ENCODE peak calls at places on chromosomes 7 and 10, in seven cellular contexts. One of them, this sample, is unnamed.

GRCh38 chr7:55063633-55064032 is 44.8 kb downstream of the EGFR start:
- DNase-seq in CD4-positive, alpha-beta T cell: no peak
- DNase-seq in KG1: no peak
- DNase-seq in foreskin fibroblast: peak; percentile 64
- DNase-seq in germinal center: no peak
- DNase-seq in fibroblast of the aortic adventitia: no peak
- DNase-seq in stimulated activated CD4-positive, alpha-beta T cell treated with anti-CD3 and anti-CD28 coated beads, Interleukin-4, amount 100 ng/mL, for 24 hours: no peak
- DNase-seq in this sample: no peak

GRCh38 chr7:130010689-130011412 is 40.3 kb downstream of the ZC3HC1 start:
- DNase-seq in CD4-positive, alpha-beta T cell: peak; percentile 83
- DNase-seq in KG1: peak; percentile 61
- DNase-seq in foreskin fibroblast: peak; percentile 91
- DNase-seq in germinal center: peak; percentile 83
- DNase-seq in fibroblast of the aortic adventitia: peak; percentile 95
- DNase-seq in stimulated activated CD4-positive, alpha-beta T cell treated with anti-CD3 and anti-CD28 coated beads, Interleukin-4, amount 100 ng/mL, for 24 hours: peak; percentile 91
- DNase-seq in this sample: peak; percentile 85

GRCh38 chr10:22455068-22455467 is 109.8 kb downstream of the SPAG6 start:
- DNase-seq in CD4-positive, alpha-beta T cell: no peak
- DNase-seq in KG1: no peak
- DNase-seq in foreskin fibroblast: no peak
- DNase-seq in germinal center: no peak
- DNase-seq in fibroblast of the aortic adventitia: no peak
- DNase-seq in stimulated activated CD4-positive, alpha-beta T cell treated with anti-CD3 and anti-CD28 coated beads, Interleukin-4, amount 100 ng/mL, for 24 hours: no peak
- DNase-seq in this sample: no peak

GRCh38 chr7:91683823-91684222 is 196.7 kb downstream of the MTERF1 start:
- DNase-seq in CD4-positive, alpha-beta T cell: no peak
- DNase-seq in KG1: peak; percentile 58
- DNase-seq in foreskin fibroblast: peak; percentile 82
- DNase-seq in germinal center: no peak
- DNase-seq in fibroblast of the aortic adventitia: peak; percentile 94
- DNase-seq in stimulated activated CD4-positive, alpha-beta T cell treated with anti-CD3 and anti-CD28 coated beads, Interleukin-4, amount 100 ng/mL, for 24 hours: no peak
- DNase-seq in this sample: no peak

GRCh38 chr7:25223206-25223605 is 5.1 kb downstream of the NPVF start:
- DNase-seq in CD4-positive, alpha-beta T cell: no peak
- DNase-seq in KG1: no peak
- DNase-seq in foreskin fibroblast: no peak
- DNase-seq in germinal center: no peak
- DNase-seq in fibroblast of the aortic adventitia: no peak
- DNase-seq in stimulated activated CD4-positive, alpha-beta T cell treated with anti-CD3 and anti-CD28 coated beads, Interleukin-4, amount 100 ng/mL, for 24 hours: no peak
- DNase-seq in this sample: no peak

GRCh38 chr7:7992502-7992901 is 23.9 kb downstream of the GLCCI1 start:
- DNase-seq in CD4-positive, alpha-beta T cell: no peak
- DNase-seq in KG1: no peak
- DNase-seq in foreskin fibroblast: peak; percentile 16
- DNase-seq in germinal center: no peak
- DNase-seq in fibroblast of the aortic adventitia: peak; percentile 15
- DNase-seq in stimulated activated CD4-positive, alpha-beta T cell treated with anti-CD3 and anti-CD28 coated beads, Interleukin-4, amount 100 ng/mL, for 24 hours: no peak
- DNase-seq in this sample: no peak

GRCh38 chr10:52146766-52147165 is 167.3 kb upstream of the DKK1 start:
- DNase-seq in CD4-positive, alpha-beta T cell: no peak
- DNase-seq in KG1: no peak
- DNase-seq in foreskin fibroblast: peak; percentile 82
- DNase-seq in germinal center: no peak
- DNase-seq in fibroblast of the aortic adventitia: peak; percentile 28
- DNase-seq in stimulated activated CD4-positive, alpha-beta T cell treated with anti-CD3 and anti-CD28 coated beads, Interleukin-4, amount 100 ng/mL, for 24 hours: no peak
- DNase-seq in this sample: no peak

GRCh38 chr7:140551334-140552239 is 72.3 kb upstream of the MKRN1 start:
- DNase-seq in CD4-positive, alpha-beta T cell: no peak
- DNase-seq in KG1: no peak
- DNase-seq in foreskin fibroblast: no peak
- DNase-seq in germinal center: no peak
- DNase-seq in fibroblast of the aortic adventitia: peak; percentile 21
- DNase-seq in stimulated activated CD4-positive, alpha-beta T cell treated with anti-CD3 and anti-CD28 coated beads, Interleukin-4, amount 100 ng/mL, for 24 hours: no peak
- DNase-seq in this sample: no peak

GRCh38 chr7:100476108-100476780 is 2.8 kb downstream of the TSC22D4 start:
- DNase-seq in CD4-positive, alpha-beta T cell: no peak
- DNase-seq in KG1: no peak
- DNase-seq in foreskin fibroblast: no peak
- DNase-seq in germinal center: no peak
- DNase-seq in fibroblast of the aortic adventitia: no peak
- DNase-seq in stimulated activated CD4-positive, alpha-beta T cell treated with anti-CD3 and anti-CD28 coated beads, Interleukin-4, amount 100 ng/mL, for 24 hours: no peak
- DNase-seq in this sample: no peak

GRCh38 chr7:132251327-132251659 is 325.0 kb downstream of the PLXNA4 start:
- DNase-seq in CD4-positive, alpha-beta T cell: no peak
- DNase-seq in KG1: no peak
- DNase-seq in foreskin fibroblast: no peak
- DNase-seq in germinal center: no peak
- DNase-seq in fibroblast of the aortic adventitia: no peak
- DNase-seq in stimulated activated CD4-positive, alpha-beta T cell treated with anti-CD3 and anti-CD28 coated beads, Interleukin-4, amount 100 ng/mL, for 24 hours: no peak
- DNase-seq in this sample: no peak

GRCh38 chr10:97584798-97585438 is 729 bp downstream of the HOGA1 start:
- DNase-seq in CD4-positive, alpha-beta T cell: no peak
- DNase-seq in KG1: no peak
- DNase-seq in foreskin fibroblast: no peak
- DNase-seq in germinal center: no peak
- DNase-seq in fibroblast of the aortic adventitia: no peak
- DNase-seq in stimulated activated CD4-positive, alpha-beta T cell treated with anti-CD3 and anti-CD28 coated beads, Interleukin-4, amount 100 ng/mL, for 24 hours: no peak
- DNase-seq in this sample: no peak

GRCh38 chr10:47024399-47025252 is 113.4 kb downstream of the PTPN20 start:
- DNase-seq in CD4-positive, alpha-beta T cell: peak; percentile 67
- DNase-seq in KG1: peak; percentile 22
- DNase-seq in foreskin fibroblast: peak; percentile 72
- DNase-seq in germinal center: peak; percentile 70
- DNase-seq in fibroblast of the aortic adventitia: peak; percentile 55
- DNase-seq in stimulated activated CD4-positive, alpha-beta T cell treated with anti-CD3 and anti-CD28 coated beads, Interleukin-4, amount 100 ng/mL, for 24 hours: peak; percentile 70
- DNase-seq in this sample: peak; percentile 43

GRCh38 chr10:21171936-21172773 is 275.0 kb upstream of the NEBL start:
- DNase-seq in CD4-positive, alpha-beta T cell: no peak
- DNase-seq in KG1: no peak
- DNase-seq in foreskin fibroblast: no peak
- DNase-seq in germinal center: no peak
- DNase-seq in fibroblast of the aortic adventitia: no peak
- DNase-seq in stimulated activated CD4-positive, alpha-beta T cell treated with anti-CD3 and anti-CD28 coated beads, Interleukin-4, amount 100 ng/mL, for 24 hours: no peak
- DNase-seq in this sample: no peak

GRCh38 chr10:60536529-60537114 is 146.9 kb upstream of the ANK3 start:
- DNase-seq in CD4-positive, alpha-beta T cell: no peak
- DNase-seq in KG1: no peak
- DNase-seq in foreskin fibroblast: peak; percentile 64
- DNase-seq in germinal center: no peak
- DNase-seq in fibroblast of the aortic adventitia: peak; percentile 59
- DNase-seq in stimulated activated CD4-positive, alpha-beta T cell treated with anti-CD3 and anti-CD28 coated beads, Interleukin-4, amount 100 ng/mL, for 24 hours: peak; percentile 41
- DNase-seq in this sample: no peak

GRCh38 chr10:107733731-107734130 is 569.2 kb upstream of the SORCS1 start:
- DNase-seq in CD4-positive, alpha-beta T cell: no peak
- DNase-seq in KG1: no peak
- DNase-seq in foreskin fibroblast: peak; percentile 81
- DNase-seq in germinal center: no peak
- DNase-seq in fibroblast of the aortic adventitia: peak; percentile 30
- DNase-seq in stimulated activated CD4-positive, alpha-beta T cell treated with anti-CD3 and anti-CD28 coated beads, Interleukin-4, amount 100 ng/mL, for 24 hours: no peak
- DNase-seq in this sample: no peak

GRCh38 chr7:134922730-134923704 is 63.3 kb upstream of the AGBL3 start:
- DNase-seq in CD4-positive, alpha-beta T cell: no peak
- DNase-seq in KG1: no peak
- DNase-seq in foreskin fibroblast: no peak
- DNase-seq in germinal center: no peak
- DNase-seq in fibroblast of the aortic adventitia: no peak
- DNase-seq in stimulated activated CD4-positive, alpha-beta T cell treated with anti-CD3 and anti-CD28 coated beads, Interleukin-4, amount 100 ng/mL, for 24 hours: no peak
- DNase-seq in this sample: no peak

GRCh38 chr10:7513936-7514335 is 103.1 kb upstream of the SFMBT2 start:
- DNase-seq in CD4-positive, alpha-beta T cell: no peak
- DNase-seq in KG1: no peak
- DNase-seq in foreskin fibroblast: no peak
- DNase-seq in germinal center: no peak
- DNase-seq in fibroblast of the aortic adventitia: no peak
- DNase-seq in stimulated activated CD4-positive, alpha-beta T cell treated with anti-CD3 and anti-CD28 coated beads, Interleukin-4, amount 100 ng/mL, for 24 hours: no peak
- DNase-seq in this sample: no peak

GRCh38 chr7:30466266-30466665 is 12.3 kb downstream of the NOD1 start:
- DNase-seq in CD4-positive, alpha-beta T cell: no peak
- DNase-seq in KG1: no peak
- DNase-seq in foreskin fibroblast: no peak
- DNase-seq in germinal center: no peak
- DNase-seq in fibroblast of the aortic adventitia: peak; percentile 42
- DNase-seq in stimulated activated CD4-positive, alpha-beta T cell treated with anti-CD3 and anti-CD28 coated beads, Interleukin-4, amount 100 ng/mL, for 24 hours: no peak
- DNase-seq in this sample: no peak

GRCh38 chr7:45700556-45700955 is 126.4 kb downstream of the ADCY1 start:
- DNase-seq in CD4-positive, alpha-beta T cell: no peak
- DNase-seq in KG1: no peak
- DNase-seq in foreskin fibroblast: no peak
- DNase-seq in germinal center: no peak
- DNase-seq in fibroblast of the aortic adventitia: no peak
- DNase-seq in stimulated activated CD4-positive, alpha-beta T cell treated with anti-CD3 and anti-CD28 coated beads, Interleukin-4, amount 100 ng/mL, for 24 hours: no peak
- DNase-seq in this sample: no peak

GRCh38 chr7:79531116-79531515 is 77.6 kb upstream of the MAGI2 start:
- DNase-seq in CD4-positive, alpha-beta T cell: no peak
- DNase-seq in KG1: no peak
- DNase-seq in foreskin fibroblast: no peak
- DNase-seq in germinal center: no peak
- DNase-seq in fibroblast of the aortic adventitia: no peak
- DNase-seq in stimulated activated CD4-positive, alpha-beta T cell treated with anti-CD3 and anti-CD28 coated beads, Interleukin-4, amount 100 ng/mL, for 24 hours: no peak
- DNase-seq in this sample: no peak

GRCh38 chr10:130900441-130901160 is 410.9 kb downstream of the TCERG1L start:
- DNase-seq in CD4-positive, alpha-beta T cell: no peak
- DNase-seq in KG1: no peak
- DNase-seq in foreskin fibroblast: no peak
- DNase-seq in germinal center: no peak
- DNase-seq in fibroblast of the aortic adventitia: no peak
- DNase-seq in stimulated activated CD4-positive, alpha-beta T cell treated with anti-CD3 and anti-CD28 coated beads, Interleukin-4, amount 100 ng/mL, for 24 hours: no peak
- DNase-seq in this sample: no peak

GRCh38 chr7:36357054-36357453 is 32.6 kb upstream of the ANLN start:
- DNase-seq in CD4-positive, alpha-beta T cell: no peak
- DNase-seq in KG1: no peak
- DNase-seq in foreskin fibroblast: no peak
- DNase-seq in germinal center: no peak
- DNase-seq in fibroblast of the aortic adventitia: no peak
- DNase-seq in stimulated activated CD4-positive, alpha-beta T cell treated with anti-CD3 and anti-CD28 coated beads, Interleukin-4, amount 100 ng/mL, for 24 hours: no peak
- DNase-seq in this sample: no peak

This sample was measured in effector memory CD8-positive, alpha-beta T cell.